ENCODE peak calls at places on chromosome 13, in four cellular contexts. I is stomach, W is upper lobe of left lung, R is HepG2. J is an unnamed sample. For H3K36me3, the result is how much of the 10 kb centered on the place peaks cover.

GRCh38 chr13:111865046-111865445 is 201.9 kb upstream of the SOX1 start:
- DNase-seq in W (no peak), R (no peak), I (no peak), J (no peak)

GRCh38 chr13:80361883-80362327 is 21.0 kb upstream of the SPRY2 start:
- DNase-seq in I (no peak), W (no peak), R (peak), J (no peak)

GRCh38 chr13:84574851-84575250 is 692.6 kb upstream of the SLITRK1 start:
- DNase-seq in I (no peak), W (no peak), R (no peak), J (no peak)

GRCh38 chr13:51958217-51958547 is 53.1 kb downstream of the ATP7B start:
- DNase-seq in R (no peak), I (peak), W (no peak), J (no peak)

GRCh38 chr13:33233547-33233946 is 52.0 kb downstream of the STARD13 start:
- DNase-seq in I (no peak), R (no peak), W (no peak), J (no peak)

GRCh38 chr13:99316657-99317244 is 9.6 kb upstream of the GPR183 start:
- DNase-seq in R (no peak), W (peak), I (peak), J (no peak)

GRCh38 chr13:32592082-32592481 is 5.8 kb downstream of the PDS5B start:
- DNase-seq in I (no peak), R (no peak), W (no peak), J (no peak)

GRCh38 chr13:98456423-98456845 is 120.5 kb downstream of the STK24 start:
- DNase-seq in I (no peak), R (no peak), W (no peak), J (no peak)

GRCh38 chr13:36530050-36530789 is 97.9 kb downstream of the CCNA1 start:
- DNase-seq in R (no peak), W (peak), I (no peak), J (no peak)

GRCh38 chr13:44414771-44415170 is 41.1 kb downstream of the SERP2 start:
- DNase-seq in W (no peak), I (no peak), R (no peak), J (no peak)

GRCh38 chr13:83941669-83942335 is 59.5 kb upstream of the SLITRK1 start:
- DNase-seq in W (no peak), R (peak), I (no peak), J (no peak)

GRCh38 chr13:44136693-44137268 is 236.8 kb upstream of the SERP2 start:
- DNase-seq in I (no peak), W (no peak), R (no peak), J (no peak)

DNA sequence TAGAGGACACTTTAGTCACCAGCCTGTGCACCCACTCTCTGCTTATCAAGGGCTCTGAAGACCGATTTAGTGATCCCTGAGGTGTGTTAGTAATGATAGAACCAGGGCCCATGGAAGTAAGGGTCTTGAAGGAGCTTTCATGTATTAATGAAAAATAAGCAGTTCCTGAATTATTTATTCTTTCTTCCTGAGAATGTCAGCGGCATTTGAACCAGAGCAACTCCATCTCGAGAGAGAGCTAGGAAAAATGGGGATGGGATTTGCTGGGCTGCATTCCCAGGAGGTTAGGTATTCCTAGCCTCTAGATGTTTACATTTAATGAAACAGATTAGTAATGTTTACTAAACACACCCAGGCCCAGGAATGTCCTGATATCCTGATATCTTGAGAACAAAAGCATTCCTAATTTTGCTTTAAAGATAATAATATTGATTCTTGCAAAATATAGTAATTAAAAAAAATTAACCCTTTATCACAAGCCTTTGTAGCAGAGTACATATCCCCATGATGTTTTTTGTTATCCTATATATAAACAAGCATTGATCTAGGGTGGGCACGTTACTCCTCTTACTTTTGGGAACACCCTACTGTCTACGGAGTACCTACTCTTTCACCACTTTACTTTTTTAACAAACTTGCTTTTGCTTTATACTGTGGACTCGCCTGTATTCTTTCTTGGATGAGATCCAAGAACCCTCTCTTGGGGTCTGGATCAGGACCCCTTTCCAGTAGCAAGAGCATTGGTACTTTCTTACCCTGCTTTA is 63.1 kb downstream of the COG3 start:
- DNase-seq in W (no peak), I (peak), R (peak), J (no peak)
- H3K36me3 ChIP-seq in W (under half), I (half or more), R (under half), J (under half)

GRCh38 chr13:109454167-109454917 is 332.0 kb downstream of the IRS2 start:
- DNase-seq in R (no peak), I (no peak), W (no peak), J (no peak)
- TF ChIP-seq EP300 in R (no peak), I (no peak), W (no peak), J (no peak)

GRCh38 chr13:28659611-28659970 is 661 bp downstream of the POMP start:
- DNase-seq in I (no peak), W (no peak), R (no peak), J (no peak)
- H3K27ac ChIP-seq in I (peak), W (peak), R (peak), J (peak)

DNA sequence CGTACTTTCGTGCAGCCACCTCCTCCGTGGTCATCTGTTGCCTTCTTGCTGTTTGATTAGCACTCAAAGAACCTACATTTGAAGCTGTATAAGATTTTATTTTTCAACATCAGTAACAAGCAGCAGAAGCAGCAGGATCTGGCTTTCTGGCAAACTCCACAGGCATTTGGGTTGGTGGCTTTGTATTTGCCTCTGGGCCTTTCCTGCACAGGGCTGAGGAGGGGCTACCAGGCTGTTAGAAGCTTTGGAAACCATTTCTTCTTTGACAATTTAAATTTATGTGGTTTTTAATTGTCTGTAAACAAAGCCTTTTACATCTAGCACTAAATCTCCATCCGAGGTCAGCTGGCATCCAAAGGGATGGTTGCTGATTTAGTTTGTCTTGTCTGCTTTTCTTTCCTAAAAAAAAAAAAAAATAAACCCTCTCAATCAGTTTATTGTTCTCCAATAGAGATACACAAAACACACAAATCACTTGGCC is 127.5 kb upstream of the OBI1 start:
- DNase-seq in W (no peak), I (no peak), R (no peak), J (no peak)
- H3K36me3 ChIP-seq in W (under half), I (under half), R (under half), J (under half)

J was measured in sigmoid colon.